ENCODE peak calls at places on chromosome 11, in five cellular contexts. One of them, this sample, is unnamed.

GRCh38 chr11:45036733-45037132 is 86.0 kb upstream of the TP53I11 start:
- DNase-seq in DND-41: no peak
- DNase-seq in hepatocyte: no peak
- DNase-seq in GM23338: no peak
- DNase-seq in HCT116: no peak
- DNase-seq in this sample: no peak

GRCh38 chr11:2088746-2089535 is 50.2 kb downstream of the IGF2 start:
- DNase-seq in DND-41: no peak
- DNase-seq in hepatocyte: no peak
- DNase-seq in GM23338: peak
- DNase-seq in HCT116: no peak
- DNase-seq in this sample: no peak

GRCh38 chr11:59173964-59174663 is 2.2 kb downstream of the DTX4 start:
- DNase-seq in DND-41: no peak
- DNase-seq in hepatocyte: peak
- DNase-seq in GM23338: peak
- DNase-seq in HCT116: no peak
- DNase-seq in this sample: peak

GRCh38 chr11:116224154-116224888 is 548.5 kb downstream of the BUD13 start:
- DNase-seq in DND-41: peak
- DNase-seq in hepatocyte: peak
- DNase-seq in GM23338: peak
- DNase-seq in HCT116: peak
- DNase-seq in this sample: no peak

GRCh38 chr11:120180571-120181445 is 30.0 kb upstream of the OAF start:
- DNase-seq in DND-41: no peak
- DNase-seq in hepatocyte: peak
- DNase-seq in GM23338: peak
- DNase-seq in HCT116: no peak
- DNase-seq in this sample: no peak

GRCh38 chr11:26987726-26988125 is 6.2 kb upstream of the FIBIN start:
- DNase-seq in DND-41: no peak
- DNase-seq in hepatocyte: no peak
- DNase-seq in GM23338: no peak
- DNase-seq in HCT116: no peak
- DNase-seq in this sample: no peak

GRCh38 chr11:60978546-60979380 is 7.3 kb downstream of the CD6 start:
- DNase-seq in DND-41: no peak
- DNase-seq in hepatocyte: no peak
- DNase-seq in GM23338: no peak
- DNase-seq in HCT116: no peak
- DNase-seq in this sample: no peak

GRCh38 chr11:68051191-68052136 is 12.6 kb downstream of the TCIRG1 start:
- DNase-seq in DND-41: no peak
- DNase-seq in hepatocyte: peak
- DNase-seq in GM23338: peak
- DNase-seq in HCT116: no peak
- DNase-seq in this sample: no peak

GRCh38 chr11:46414899-46415298 is 23.3 kb upstream of the CHRM4 start:
- DNase-seq in DND-41: no peak
- DNase-seq in hepatocyte: no peak
- DNase-seq in GM23338: no peak
- DNase-seq in HCT116: no peak
- DNase-seq in this sample: no peak

GRCh38 chr11:66337103-66337899 is 1.1 kb upstream of the RIN1 start:
- DNase-seq in DND-41: no peak
- DNase-seq in hepatocyte: no peak
- DNase-seq in GM23338: no peak
- DNase-seq in HCT116: no peak
- DNase-seq in this sample: no peak

GRCh38 chr11:126917531-126918204 is 82.9 kb downstream of the KIRREL3 start:
- DNase-seq in DND-41: no peak
- DNase-seq in hepatocyte: peak
- DNase-seq in GM23338: no peak
- DNase-seq in HCT116: no peak
- DNase-seq in this sample: peak

GRCh38 chr11:102194257-102194656 is 84.0 kb downstream of the YAP1 start:
- DNase-seq in DND-41: no peak
- DNase-seq in hepatocyte: no peak
- DNase-seq in GM23338: no peak
- DNase-seq in HCT116: no peak
- DNase-seq in this sample: no peak

GRCh38 chr11:61532136-61533038 is 23.8 kb downstream of the LRRC10B start:
- DNase-seq in DND-41: peak
- DNase-seq in hepatocyte: peak
- DNase-seq in GM23338: peak
- DNase-seq in HCT116: no peak
- DNase-seq in this sample: no peak

GRCh38 chr11:19853016-19853415 is 140.4 kb downstream of the NAV2 start:
- DNase-seq in DND-41: no peak
- DNase-seq in hepatocyte: no peak
- DNase-seq in GM23338: no peak
- DNase-seq in HCT116: no peak
- DNase-seq in this sample: no peak

GRCh38 chr11:113994077-113994954 is 19.4 kb downstream of the HTR3A start:
- DNase-seq in DND-41: peak
- DNase-seq in hepatocyte: peak
- DNase-seq in GM23338: peak
- DNase-seq in HCT116: no peak
- DNase-seq in this sample: no peak

GRCh38 chr11:127818625-127819024 is 768.7 kb downstream of the ETS1 start:
- DNase-seq in DND-41: peak
- DNase-seq in hepatocyte: no peak
- DNase-seq in GM23338: no peak
- DNase-seq in HCT116: no peak
- DNase-seq in this sample: no peak

GRCh38 chr11:36469063-36469462 is 41.0 kb downstream of the TRAF6 start:
- DNase-seq in DND-41: peak
- DNase-seq in hepatocyte: no peak
- DNase-seq in GM23338: peak
- DNase-seq in HCT116: no peak
- DNase-seq in this sample: no peak

GRCh38 chr11:9820260-9820659 is 156.4 kb downstream of the SWAP70 start:
- DNase-seq in DND-41: no peak
- DNase-seq in hepatocyte: no peak
- DNase-seq in GM23338: no peak
- DNase-seq in HCT116: no peak
- DNase-seq in this sample: no peak

GRCh38 chr11:126450198-126450597 is 94.7 kb downstream of the ST3GAL4 start:
- DNase-seq in DND-41: no peak
- DNase-seq in hepatocyte: no peak
- DNase-seq in GM23338: no peak
- DNase-seq in HCT116: no peak
- DNase-seq in this sample: no peak

GRCh38 chr11:113895367-113896155 is 9.0 kb upstream of the HTR3B start:
- DNase-seq in DND-41: no peak
- DNase-seq in hepatocyte: no peak
- DNase-seq in GM23338: peak
- DNase-seq in HCT116: no peak
- DNase-seq in this sample: no peak

GRCh38 chr11:119691701-119692546 is 37.1 kb downstream of the NECTIN1 start:
- DNase-seq in DND-41: no peak
- DNase-seq in hepatocyte: no peak
- DNase-seq in GM23338: no peak
- DNase-seq in HCT116: no peak
- DNase-seq in this sample: no peak

GRCh38 chr11:112620621-112621394 is 340.4 kb upstream of the NCAM1 start:
- DNase-seq in DND-41: no peak
- DNase-seq in hepatocyte: peak
- DNase-seq in GM23338: no peak
- DNase-seq in HCT116: peak
- DNase-seq in this sample: peak

GRCh38 chr11:62547691-62548281 is 1.2 kb upstream of the AHNAK start:
- DNase-seq in DND-41: no peak
- DNase-seq in hepatocyte: peak
- DNase-seq in GM23338: no peak
- DNase-seq in HCT116: no peak
- DNase-seq in this sample: peak

GRCh38 chr11:62544521-62545436 is 1.8 kb downstream of the AHNAK start:
- DNase-seq in DND-41: no peak
- DNase-seq in hepatocyte: peak
- DNase-seq in GM23338: no peak
- DNase-seq in HCT116: no peak
- DNase-seq in this sample: no peak

GRCh38 chr11:62546937-62547625 is 475 bp upstream of the AHNAK start:
- DNase-seq in DND-41: no peak
- DNase-seq in hepatocyte: peak
- DNase-seq in GM23338: peak
- DNase-seq in HCT116: no peak
- DNase-seq in this sample: peak

GRCh38 chr11:62545437-62546243 is 966 bp downstream of the AHNAK start:
- DNase-seq in DND-41: peak
- DNase-seq in hepatocyte: peak
- DNase-seq in GM23338: peak
- DNase-seq in HCT116: peak
- DNase-seq in this sample: peak

DNA sequence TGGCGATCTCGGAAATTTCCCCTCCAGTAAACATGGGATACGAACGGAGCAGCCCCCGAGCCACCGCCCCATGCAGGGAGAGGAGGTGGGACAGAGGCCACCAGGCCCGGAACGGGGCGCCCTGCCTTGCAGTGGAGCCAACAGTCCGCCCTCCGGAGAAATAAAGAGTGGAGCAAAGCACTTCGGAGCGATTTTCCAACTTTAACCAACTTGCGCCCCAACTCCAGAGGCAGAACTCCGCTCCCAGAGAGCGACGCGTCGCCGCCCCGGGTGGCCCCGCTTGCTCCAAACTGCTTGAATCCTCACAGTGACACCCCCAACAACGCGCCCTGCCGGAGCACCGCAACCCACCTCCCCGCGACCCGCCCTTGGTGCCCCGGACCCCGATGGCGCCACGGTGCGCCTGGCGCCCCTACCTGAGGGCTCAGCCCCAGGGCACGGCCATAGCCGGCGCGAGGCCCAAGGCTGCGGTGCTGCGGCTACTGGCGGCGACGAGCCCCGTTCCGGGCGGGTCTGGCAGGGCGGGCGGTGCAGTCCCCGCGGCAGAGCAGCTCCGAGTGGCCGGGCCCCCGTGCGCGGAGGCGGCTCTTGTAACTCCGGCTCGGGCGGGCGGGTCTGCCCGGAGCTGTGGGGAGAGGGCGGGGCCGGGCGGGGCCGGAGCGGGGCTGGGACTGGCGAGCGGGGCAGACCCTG is at the start of gene AHNAK:
- DNase-seq in DND-41: no peak
- DNase-seq in hepatocyte: peak
- DNase-seq in GM23338: peak
- DNase-seq in HCT116: no peak
- DNase-seq in this sample: peak
- TF ChIP-seq EZH2 in DND-41: peak
- TF ChIP-seq EZH2 in hepatocyte: no peak
- TF ChIP-seq EZH2 in GM23338: peak
- TF ChIP-seq EZH2 in HCT116: no peak
- TF ChIP-seq EZH2 in this sample: no peak

DNA sequence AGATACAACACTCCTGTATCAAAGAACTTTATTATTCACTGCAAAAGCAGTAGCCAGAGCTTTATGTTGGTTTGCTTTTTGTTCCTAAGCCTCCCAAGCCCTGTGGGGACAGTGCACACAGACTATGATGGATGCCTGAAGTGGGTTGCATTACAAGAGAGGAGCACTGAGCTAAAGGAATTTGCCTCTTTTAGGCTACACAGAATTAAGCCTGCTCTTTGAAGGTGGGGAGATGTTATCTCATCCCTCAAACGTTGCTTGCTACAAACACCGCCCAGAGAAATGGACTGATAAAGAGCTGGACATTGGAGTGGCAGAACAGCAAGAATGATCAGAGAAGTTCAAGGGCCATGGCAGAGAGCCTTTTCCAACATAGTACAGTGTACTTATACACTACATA is 2.5 kb upstream of the POGLUT3 start:
- DNase-seq in DND-41: no peak
- DNase-seq in hepatocyte: no peak
- DNase-seq in GM23338: no peak
- DNase-seq in HCT116: no peak
- DNase-seq in this sample: no peak
- H3K4me2 ChIP-seq in DND-41: no peak
- H3K4me2 ChIP-seq in hepatocyte: no peak
- H3K4me2 ChIP-seq in GM23338: no peak
- H3K4me2 ChIP-seq in HCT116: no peak
- H3K4me2 ChIP-seq in this sample: no peak

GRCh38 chr11:76208438-76208828 is 2.1 kb upstream of the WNT11 start:
- DNase-seq in DND-41: no peak
- DNase-seq in hepatocyte: no peak
- DNase-seq in GM23338: no peak
- DNase-seq in HCT116: no peak
- DNase-seq in this sample: no peak

GRCh38 chr11:76209671-76209955 is 3.3 kb upstream of the WNT11 start:
- DNase-seq in DND-41: no peak
- DNase-seq in hepatocyte: no peak
- DNase-seq in GM23338: no peak
- DNase-seq in HCT116: no peak
- DNase-seq in this sample: no peak

GRCh38 chr11:76206327-76207081 is at the start of gene WNT11:
- DNase-seq in DND-41: no peak
- DNase-seq in hepatocyte: peak
- DNase-seq in GM23338: peak
- DNase-seq in HCT116: no peak
- DNase-seq in this sample: peak

GRCh38 chr11:76208829-76209670 is 2.7 kb upstream of the WNT11 start:
- DNase-seq in DND-41: peak
- DNase-seq in hepatocyte: peak
- DNase-seq in GM23338: peak
- DNase-seq in HCT116: no peak
- DNase-seq in this sample: peak

DNA sequence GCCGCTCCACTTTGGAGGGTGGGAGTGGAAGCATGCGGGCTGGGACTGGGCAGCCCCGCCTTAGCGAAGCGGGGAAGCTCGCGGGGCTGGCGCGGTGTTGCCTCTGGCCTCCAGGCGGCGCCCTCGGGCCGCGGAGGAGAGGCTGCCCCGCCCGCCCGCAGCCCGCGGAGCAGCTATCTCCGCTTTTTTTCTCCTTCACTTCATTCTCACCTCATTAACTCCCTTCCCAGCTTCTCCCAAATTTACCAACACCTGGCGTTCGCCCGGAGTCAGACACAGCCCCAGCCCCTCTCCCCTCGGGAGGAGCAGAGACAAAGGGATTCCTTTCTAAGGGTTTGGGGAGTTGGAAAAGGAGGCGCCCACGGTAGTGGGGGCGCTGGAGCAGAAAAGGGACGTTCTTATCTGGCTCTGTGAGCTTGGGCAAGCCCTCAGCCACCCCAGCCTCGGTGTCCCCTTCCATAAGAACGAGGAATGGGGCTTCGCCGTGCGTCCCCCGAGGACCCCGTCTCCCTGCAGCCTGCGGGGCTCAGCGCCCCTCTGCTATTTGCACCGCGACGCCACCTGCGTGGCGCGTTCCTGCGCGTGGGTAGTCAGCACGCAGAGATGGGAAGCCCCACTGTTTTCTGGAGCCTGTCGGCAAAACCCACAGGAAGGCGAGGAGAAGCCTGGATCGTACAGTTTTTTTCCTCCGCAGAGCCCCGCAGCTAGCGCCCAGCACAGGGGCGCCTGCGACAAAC is 1.5 kb upstream of the WNT11 start:
- DNase-seq in DND-41: peak
- DNase-seq in hepatocyte: peak
- DNase-seq in GM23338: peak
- DNase-seq in HCT116: peak
- DNase-seq in this sample: peak
- TF ChIP-seq EZH2 in DND-41: no peak
- TF ChIP-seq EZH2 in hepatocyte: no peak
- TF ChIP-seq EZH2 in GM23338: peak
- TF ChIP-seq EZH2 in HCT116: no peak
- TF ChIP-seq EZH2 in this sample: no peak

GRCh38 chr11:11970556-11970955 is 37.9 kb downstream of the DKK3 start:
- DNase-seq in DND-41: no peak
- DNase-seq in hepatocyte: no peak
- DNase-seq in GM23338: no peak
- DNase-seq in HCT116: no peak
- DNase-seq in this sample: no peak
- H3K4me2 ChIP-seq in DND-41: no peak
- H3K4me2 ChIP-seq in hepatocyte: no peak
- H3K4me2 ChIP-seq in GM23338: no peak
- H3K4me2 ChIP-seq in HCT116: no peak
- H3K4me2 ChIP-seq in this sample: no peak

This sample was measured in PC-9.